ENCODE peak calls at places on chromosome 1, in six cellular contexts. C is NCI-H1417; Q is mucosa of descending colon; L is stimulated activated CD8-positive, alpha-beta memory T cell treated with anti-CD3 and anti-CD28 coated beads, Interleukin-7, amount 100 ng/mL, for 1 hour; E is ovary; Y is astrocyte of the spinal cord. J is an unnamed sample.

GRCh38 chr1:78726686-78727085 is 77.1 kb downstream of the IFI44 start:
- DNase-seq in C (no peak), Q (no peak), L (no peak), E (no peak), Y (no peak), J (no peak)

GRCh38 chr1:247494746-247495145 is 36.8 kb upstream of the OR2B11 start:
- DNase-seq in C (no peak), Q (no peak), L (no peak), E (no peak), Y (no peak), J (no peak)

GRCh38 chr1:246558041-246558440 is 8.0 kb downstream of the TFB2M start:
- DNase-seq in C (no peak), Q (no peak), L (no peak), E (no peak), Y (no peak), J (no peak)

GRCh38 chr1:9345471-9345870 is 52.8 kb downstream of the SPSB1 start:
- DNase-seq in C (no peak), Q (no peak), L (no peak), E (no peak), Y (no peak), J (no peak)

GRCh38 chr1:68104155-68104554 is 53.7 kb upstream of the DIRAS3 start:
- DNase-seq in C (no peak), Q (no peak), L (no peak), E (no peak), Y (peak; percentile 85), J (no peak)

GRCh38 chr1:45244660-45245059 is 38.3 kb upstream of the ZSWIM5 start:
- DNase-seq in C (no peak), Q (no peak), L (no peak), E (no peak), Y (no peak), J (no peak)

GRCh38 chr1:27154469-27154990 is 395 bp downstream of the SLC9A1 start:
- DNase-seq in C (no peak), Q (peak; percentile 27), L (no peak), E (no peak), Y (no peak), J (no peak)

GRCh38 chr1:51957618-51958017 is 32.9 kb downstream of the RAB3B start:
- DNase-seq in C (peak; percentile 87), Q (peak; percentile 16), L (no peak), E (no peak), Y (no peak), J (no peak)

GRCh38 chr1:210239295-210240155 is 6.9 kb downstream of the SERTAD4 start:
- DNase-seq in C (peak; percentile 20), Q (no peak), L (no peak), E (no peak), Y (peak; percentile 92), J (no peak)

GRCh38 chr1:48093696-48094518 is 96.7 kb upstream of the TRABD2B start:
- DNase-seq in C (peak; percentile 88), Q (peak; percentile 95), L (peak; percentile 52), E (no peak), Y (peak; percentile 33), J (peak; percentile 60)

GRCh38 chr1:92478393-92478792 is 8.3 kb downstream of the GFI1 start:
- DNase-seq in C (no peak), Q (no peak), L (no peak), E (no peak), Y (no peak), J (no peak)

GRCh38 chr1:160169553-160170399 is 18.4 kb downstream of the ATP1A4 start:
- DNase-seq in C (peak; percentile 84), Q (no peak), L (no peak), E (no peak), Y (peak; percentile 83), J (no peak)

GRCh38 chr1:85628791-85629531 is 48.4 kb downstream of the CCN1 start:
- DNase-seq in C (peak; percentile 8), Q (peak; percentile 55), L (no peak), E (no peak), Y (peak; percentile 96), J (no peak)

GRCh38 chr1:193486671-193487229 is 300.3 kb upstream of the B3GALT2 start:
- DNase-seq in C (no peak), Q (no peak), L (no peak), E (no peak), Y (peak; percentile 3), J (no peak)

GRCh38 chr1:65049941-65050713 is 83.8 kb upstream of the JAK1 start:
- DNase-seq in C (no peak), Q (no peak), L (no peak), E (no peak), Y (no peak), J (no peak)

GRCh38 chr1:111515291-111516007 is 12.0 kb upstream of the ADORA3 start:
- DNase-seq in C (peak; percentile 28), Q (no peak), L (no peak), E (peak; percentile 67), Y (peak; percentile 45), J (no peak)

GRCh38 chr1:23959461-23960290 is at the start of gene PNRC2:
- DNase-seq in C (peak; percentile 96), Q (peak; percentile 96), L (peak; percentile 94), E (peak; percentile 96), Y (peak; percentile 98), J (peak; percentile 94)

GRCh38 chr1:119861547-119861946 is 34.8 kb downstream of the ADAM30 start:
- DNase-seq in C (no peak), Q (no peak), L (no peak), E (no peak), Y (no peak), J (no peak)

GRCh38 chr1:59743324-59744108 is 71.2 kb upstream of the HOOK1 start:
- DNase-seq in C (no peak), Q (no peak), L (no peak), E (no peak), Y (no peak), J (no peak)

GRCh38 chr1:87224209-87224608 is 104.5 kb upstream of the LMO4 start:
- DNase-seq in C (no peak), Q (no peak), L (no peak), E (no peak), Y (peak; percentile 98), J (no peak)

GRCh38 chr1:55670331-55671082 is 455.3 kb upstream of the USP24 start:
- DNase-seq in C (no peak), Q (no peak), L (no peak), E (no peak), Y (no peak), J (no peak)

GRCh38 chr1:152502496-152503180 is 8.0 kb upstream of the LCE5A start:
- DNase-seq in C (no peak), Q (no peak), L (no peak), E (no peak), Y (no peak), J (no peak)

GRCh38 chr1:50930965-50931737 is 28.9 kb downstream of the FAF1 start:
- DNase-seq in C (no peak), Q (no peak), L (no peak), E (no peak), Y (no peak), J (no peak)

GRCh38 chr1:230308039-230308438 is 118.1 kb downstream of the PGBD5 start:
- DNase-seq in C (peak; percentile 10), Q (peak; percentile 97), L (no peak), E (peak; percentile 89), Y (peak; percentile 90), J (no peak)

J was measured in central memory CD8-positive, alpha-beta T cell.